ENCODE peak calls at places on chromosomes 2 and 18, in six cellular contexts. H is SJSA1; I is CD8-positive, alpha-beta memory T cell; K is psoas muscle; T is stomach; N is kidney. E is an unnamed sample.

GRCh38 chr2:65453916-65454315 is 21.5 kb upstream of the SPRED2 start:
- DNase-seq in H (no peak), I (no peak), K (no peak), T (no peak), N (no peak), E (no peak)

GRCh38 chr2:64865073-64865830 is 123.9 kb upstream of the SLC1A4 start:
- DNase-seq in H (peak; percentile 65), I (peak; percentile 70), K (peak; percentile 79), T (peak; percentile 75), N (peak; percentile 87), E (peak; percentile 74)

GRCh38 chr2:234840336-234840735 is 111.5 kb upstream of the SH3BP4 start:
- DNase-seq in H (peak; percentile 95), I (no peak), K (no peak), T (no peak), N (no peak), E (peak; percentile 39)

GRCh38 chr2:107064750-107065149 is 178.8 kb upstream of the ST6GAL2 start:
- DNase-seq in H (no peak), I (no peak), K (no peak), T (no peak), N (no peak), E (no peak)

GRCh38 chr18:48638451-48638850 is 99.6 kb downstream of the CTIF start:
- DNase-seq in H (no peak), I (no peak), K (no peak), T (no peak), N (no peak), E (no peak)

GRCh38 chr2:1750935-1751767 is 6.8 kb upstream of the PXDN start:
- DNase-seq in H (peak; percentile 85), I (peak; percentile 11), K (peak; percentile 77), T (peak; percentile 50), N (peak; percentile 89), E (peak; percentile 64)

GRCh38 chr2:228599297-228599696 is 417.8 kb upstream of the SPHKAP start:
- DNase-seq in H (no peak), I (no peak), K (no peak), T (no peak), N (no peak), E (no peak)

GRCh38 chr18:48573632-48574293 is 34.9 kb downstream of the CTIF start:
- DNase-seq in H (no peak), I (no peak), K (no peak), T (no peak), N (peak; percentile 46), E (no peak)

GRCh38 chr18:22559414-22560282 is 141.9 kb upstream of the CTAGE1 start:
- DNase-seq in H (peak; percentile 86), I (no peak), K (peak; percentile 75), T (peak; percentile 57), N (peak; percentile 89), E (peak; percentile 60)

GRCh38 chr18:22558945-22559385 is 141.2 kb upstream of the CTAGE1 start:
- DNase-seq in H (peak; percentile 85), I (no peak), K (peak; percentile 56), T (peak; percentile 47), N (peak; percentile 85), E (peak; percentile 76)

GRCh38 chr18:22560797-22561196 is 143.1 kb upstream of the CTAGE1 start:
- DNase-seq in H (no peak), I (no peak), K (no peak), T (no peak), N (no peak), E (no peak)

GRCh38 chr18:22557160-22557941 is 139.6 kb upstream of the CTAGE1 start:
- DNase-seq in H (no peak), I (no peak), K (no peak), T (no peak), N (no peak), E (no peak)

DNA sequence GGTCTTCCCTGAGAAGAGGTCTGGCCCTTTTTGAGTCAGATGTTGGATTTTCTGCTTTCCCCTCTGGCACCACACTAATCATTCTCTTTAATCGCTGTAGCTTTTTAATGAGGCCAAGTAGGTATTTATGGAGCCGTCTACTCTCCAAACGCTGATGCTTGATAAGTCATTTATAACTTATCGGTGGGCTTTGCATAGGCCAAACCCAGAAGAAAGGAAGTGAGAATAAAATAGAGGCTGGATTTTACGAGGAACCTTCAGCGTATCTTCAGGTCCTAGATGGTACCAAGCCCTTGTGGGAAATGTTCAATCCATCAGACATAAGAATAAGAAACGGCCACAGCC is 142.5 kb upstream of the CTAGE1 start:
- DNase-seq in H (no peak), I (no peak), K (no peak), T (no peak), N (no peak), E (no peak)
- H3K27ac ChIP-seq in H (peak overlapping the region; percentile 96), I (no peak overlapping the region), K (no peak overlapping the region), T (peak overlapping the region; percentile 77), N (no peak overlapping the region), E (peak overlapping the region; percentile 87)

GRCh38 chr2:197803033-197803444 is 1.4 kb upstream of the PLCL1 start:
- DNase-seq in H (no peak), I (peak; percentile 64), K (no peak), T (no peak), N (no peak), E (no peak)
- H3K4me1 ChIP-seq in H (peaks cover 19% of the 10 kb centered on the region), I (peaks cover 16% of the 10 kb centered on the region), K (peaks cover 36% of the 10 kb centered on the region), T (peaks cover 8% of the 10 kb centered on the region), N (peaks cover 6% of the 10 kb centered on the region), E (peaks cover 19% of the 10 kb centered on the region)

GRCh38 chr2:69600425-69600824 is 43.1 kb downstream of the AAK1 start:
- DNase-seq in H (no peak), I (no peak), K (no peak), T (no peak), N (no peak), E (no peak)
- H3K27ac ChIP-seq in H (peak overlapping the region; percentile 2), I (no peak overlapping the region), K (peak overlapping the region; percentile 67), T (no peak overlapping the region), N (no peak overlapping the region), E (no peak overlapping the region)

GRCh38 chr2:235854276-235854675 is 313.9 kb downstream of the GBX2 start:
- DNase-seq in H (no peak), I (no peak), K (no peak), T (no peak), N (no peak), E (no peak)
- H3K4me1 ChIP-seq in H (no peaks in the 10 kb centered on the region), I (no peaks in the 10 kb centered on the region), K (no peaks in the 10 kb centered on the region), T (no peaks in the 10 kb centered on the region), N (no peaks in the 10 kb centered on the region), E (no peaks in the 10 kb centered on the region)

DNA sequence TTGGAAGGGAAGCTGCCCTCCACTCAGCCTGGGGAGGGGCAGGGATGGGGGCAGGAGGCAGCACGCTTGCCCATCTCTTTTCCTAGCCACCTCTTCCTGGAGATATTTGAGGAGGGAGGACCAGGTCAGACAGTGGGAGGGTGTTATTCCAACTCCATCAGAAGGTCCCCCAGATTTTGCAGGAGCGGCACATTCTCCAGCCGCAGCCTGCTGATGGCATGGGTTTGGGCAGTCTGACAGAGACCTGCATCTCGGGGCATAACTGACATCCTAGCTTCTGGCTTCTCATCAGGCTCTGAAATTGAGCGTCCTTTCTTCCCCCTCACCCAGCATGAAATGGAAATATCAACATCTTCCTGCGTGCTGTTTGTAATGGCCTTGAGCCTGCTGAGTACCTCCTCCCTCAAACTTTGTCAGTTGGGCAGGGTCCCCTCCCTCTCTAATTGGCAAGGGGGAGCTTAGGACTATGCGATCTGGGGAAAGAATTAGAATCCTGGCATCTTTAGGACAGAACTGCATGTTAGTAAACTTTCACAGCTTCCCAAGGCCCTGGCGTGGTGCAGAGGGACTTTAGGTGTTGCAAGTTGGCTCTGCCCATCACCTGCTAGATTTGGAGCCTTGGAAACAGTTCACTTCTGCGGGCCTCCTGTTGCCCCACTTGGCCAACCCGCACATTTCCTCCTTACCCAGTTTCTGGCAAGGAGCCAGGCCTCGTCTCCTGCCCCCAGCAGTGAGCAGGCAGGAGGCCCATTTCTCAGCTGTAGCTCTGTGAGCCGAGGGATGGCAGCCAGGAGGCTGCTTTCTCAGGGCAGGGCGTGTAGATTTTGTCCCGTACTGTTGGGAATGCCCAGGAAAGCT is 2.2 kb downstream of the ITM2C start:
- DNase-seq in H (peak; percentile 48), I (peak; percentile 76), K (peak; percentile 64), T (peak; percentile 57), N (no peak), E (peak; percentile 68)
- H3K27ac ChIP-seq in H (no peak overlapping the region), I (no peak overlapping the region), K (no peak overlapping the region), T (no peak overlapping the region), N (no peak overlapping the region), E (peak overlapping the region; percentile 26)

DNA sequence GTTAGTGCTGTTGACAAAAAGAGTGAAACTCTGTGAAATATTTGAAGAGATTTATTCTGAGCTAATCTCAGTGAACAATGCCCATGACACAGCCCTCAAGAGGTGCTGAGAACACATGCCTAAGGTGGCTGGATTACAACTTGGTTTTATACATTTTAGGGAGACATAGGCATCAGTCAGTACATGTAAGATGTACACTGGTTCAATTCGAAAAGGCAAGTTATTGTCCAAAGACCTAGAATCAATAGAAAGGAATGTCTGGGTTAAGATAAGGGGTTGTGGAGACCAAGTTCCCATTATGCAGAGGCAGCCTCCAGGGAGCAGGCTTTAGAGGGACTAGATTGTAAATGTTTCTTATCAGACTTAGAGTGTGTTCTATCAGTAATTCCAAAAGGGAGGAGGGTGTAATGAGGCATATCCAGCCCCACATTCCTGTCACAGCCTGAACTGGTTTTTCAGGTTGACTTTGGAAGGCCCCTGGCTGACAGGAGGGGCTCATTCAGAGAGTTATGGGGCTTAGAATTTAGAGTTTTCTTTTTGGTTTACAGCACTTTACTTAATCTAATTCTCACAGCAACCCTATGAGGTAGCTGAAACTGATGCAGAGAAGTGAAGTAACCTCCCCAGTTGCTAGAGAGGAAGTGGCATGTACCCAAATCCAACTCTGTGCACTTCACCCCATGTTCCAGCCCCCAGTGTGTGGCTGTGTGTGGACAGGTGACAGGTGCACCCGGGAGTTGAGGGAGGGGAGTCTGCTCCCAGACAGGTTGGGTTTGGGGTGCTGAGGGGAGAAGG is 28.3 kb upstream of the ASAP2 start:
- DNase-seq in H (no peak), I (no peak), K (no peak), T (peak; percentile 67), N (no peak), E (peak; percentile 31)
- H3K4me1 ChIP-seq in H (peaks cover 33% of the 10 kb centered on the region), I (no peaks in the 10 kb centered on the region), K (no peaks in the 10 kb centered on the region), T (peaks cover 25% of the 10 kb centered on the region), N (peaks cover 18% of the 10 kb centered on the region), E (peaks cover 26% of the 10 kb centered on the region)

GRCh38 chr18:2978208-2978607 is 34.7 kb downstream of the LPIN2 start:
- DNase-seq in H (no peak), I (no peak), K (no peak), T (no peak), N (no peak), E (no peak)

GRCh38 chr18:2978626-2979025 is 34.3 kb downstream of the LPIN2 start:
- DNase-seq in H (peak; percentile 67), I (peak; percentile 16), K (no peak), T (no peak), N (no peak), E (no peak)

GRCh38 chr18:2979871-2980606 is 32.9 kb downstream of the LPIN2 start:
- DNase-seq in H (no peak), I (peak; percentile 39), K (no peak), T (no peak), N (peak; percentile 88), E (no peak)

GRCh38 chr18:2980607-2980923 is 32.4 kb downstream of the LPIN2 start:
- DNase-seq in H (no peak), I (peak; percentile 34), K (no peak), T (no peak), N (no peak), E (no peak)

GRCh38 chr18:2979027-2979570 is 33.8 kb downstream of the LPIN2 start:
- DNase-seq in H (no peak), I (no peak), K (no peak), T (no peak), N (no peak), E (no peak)
- H3K27ac ChIP-seq in H (peak overlapping the region; percentile 90), I (peak overlapping the region; percentile 5), K (no peak overlapping the region), T (peak overlapping the region; percentile 71), N (peak overlapping the region; percentile 92), E (peak overlapping the region; percentile 70)